ENCODE peak calls at places on chromosomes 6 and 20, in five cellular contexts. L is aorta, Z is fibroblast of lung, W is ovary, X is astrocyte of the cerebellum. P is an unnamed sample.

GRCh38 chr20:43910564-43910963 is 4.1 kb upstream of the TOX2 start:
- DNase-seq in W (no peak), Z (no peak), L (no peak), X (no peak), P (no peak)

GRCh38 chr6:80343511-80343910 is 237.0 kb downstream of the BCKDHB start:
- DNase-seq in Z (peak; percentile 77), X (no peak), W (no peak), L (no peak), P (no peak)

GRCh38 chr6:72850469-72850868 is 228.6 kb downstream of the KCNQ5 start:
- DNase-seq in W (no peak), L (no peak), X (no peak), Z (no peak), P (no peak)

GRCh38 chr6:50637267-50637666 is 76.1 kb upstream of the TFAP2D start:
- DNase-seq in L (no peak), W (no peak), Z (no peak), X (no peak), P (no peak)

GRCh38 chr6:81962198-81962597 is 209.7 kb upstream of the TENT5A start:
- DNase-seq in W (no peak), X (no peak), Z (no peak), L (no peak), P (no peak)

GRCh38 chr6:37480118-37480736 is 19.5 kb downstream of the CCDC167 start:
- DNase-seq in Z (no peak), W (no peak), L (no peak), X (no peak), P (no peak)

GRCh38 chr20:513429-513828 is 30.2 kb downstream of the CSNK2A1 start:
- DNase-seq in Z (peak; percentile 29), L (no peak), X (no peak), W (no peak), P (no peak)

GRCh38 chr20:46174469-46175126 is 56.5 kb downstream of the CD40 start:
- DNase-seq in Z (peak; percentile 42), L (peak; percentile 90), X (peak; percentile 15), W (peak; percentile 82), P (no peak)

GRCh38 chr6:33075568-33076405 is at the start of gene HLA-DPB1:
- DNase-seq in Z (peak; percentile 32), X (peak; percentile 8), W (no peak), L (no peak), P (peak; percentile 4)

GRCh38 chr6:1612902-1613301 is 3.2 kb downstream of the FOXC1 start:
- DNase-seq in L (no peak), W (no peak), X (peak; percentile 39), Z (peak; percentile 75), P (peak; percentile 56)
- H3K4me3 ChIP-seq in L (peak overlapping the region; percentile 100), W (peak overlapping the region; percentile 3), X (peak overlapping the region; percentile 54), Z (no peak overlapping the region), P (peak overlapping the region; percentile 75)

GRCh38 chr20:37524859-37525708 is 2.6 kb downstream of the BLCAP start:
- DNase-seq in Z (peak; percentile 69), W (no peak), X (no peak), L (no peak), P (no peak)
- H3K4me3 ChIP-seq in Z (no peak overlapping the region), W (no peak overlapping the region), X (no peak overlapping the region), L (no peak overlapping the region), P (no peak overlapping the region)

GRCh38 chr6:166691741-166692140 is 64.7 kb upstream of the RPS6KA2 start:
- DNase-seq in W (no peak), X (no peak), L (no peak), Z (no peak), P (no peak)
- H3K4me3 ChIP-seq in W (no peak overlapping the region), X (no peak overlapping the region), L (no peak overlapping the region), Z (no peak overlapping the region), P (no peak overlapping the region)

DNA sequence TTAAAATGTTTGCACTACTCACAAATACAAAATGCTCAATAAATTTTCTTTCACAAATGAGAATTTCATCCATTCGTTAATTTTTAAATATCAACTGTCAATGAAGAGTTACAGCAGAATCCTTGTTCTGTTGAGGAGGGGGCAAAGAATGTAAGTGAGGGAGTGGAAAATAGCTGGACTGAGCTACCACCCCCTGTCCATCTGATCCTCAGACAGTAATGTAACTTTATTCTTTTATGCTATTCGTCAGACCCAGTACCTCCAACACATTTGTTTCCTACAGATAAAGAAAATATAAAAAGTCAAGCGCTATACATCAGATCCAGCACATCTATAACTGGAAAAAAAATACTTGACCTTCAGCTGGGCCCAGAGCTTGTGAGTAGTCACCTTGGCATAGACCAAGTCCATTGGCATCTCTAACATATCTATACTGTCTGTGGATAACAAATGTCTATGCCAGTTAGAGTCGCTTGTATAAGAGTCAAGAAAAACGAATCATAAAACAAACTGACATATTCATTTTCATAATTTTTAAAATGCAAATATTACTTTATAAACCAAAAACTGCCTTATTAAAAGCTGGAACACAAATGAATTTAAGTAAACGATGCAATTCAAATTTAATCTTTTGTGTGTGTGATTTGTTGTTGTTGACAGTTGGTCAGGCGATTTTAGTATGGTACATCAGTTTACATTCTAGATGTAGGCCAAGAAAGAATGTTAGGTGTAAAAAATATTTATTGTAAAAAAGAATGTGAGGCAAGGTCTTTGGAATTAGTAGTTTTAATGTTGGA is 57.2 kb upstream of the HFE start:
- DNase-seq in W (no peak), Z (no peak), L (no peak), X (no peak), P (no peak)
- H3K4me3 ChIP-seq in W (no peak overlapping the region), Z (no peak overlapping the region), L (no peak overlapping the region), X (no peak overlapping the region), P (no peak overlapping the region)

GRCh38 chr6:110139052-110139451 is 40.4 kb downstream of the WASF1 start:
- DNase-seq in Z (no peak), L (no peak), X (no peak), W (no peak), P (no peak)
- H3K4me3 ChIP-seq in Z (no peak overlapping the region), L (no peak overlapping the region), X (no peak overlapping the region), W (no peak overlapping the region), P (no peak overlapping the region)

GRCh38 chr6:11868392-11868791 is 89.8 kb upstream of the ADTRP start:
- DNase-seq in X (no peak), Z (no peak), W (no peak), L (no peak), P (no peak)
- H3K4me3 ChIP-seq in X (no peak overlapping the region), Z (no peak overlapping the region), W (no peak overlapping the region), L (no peak overlapping the region), P (no peak overlapping the region)

P was measured in AG09309.